ENCODE peak calls at places on chromosomes 5 and 9, in eight cellular contexts. One of them, this sample, is unnamed.
A peak's percentile ranks its signal among the peaks of the same experiment; 100 is the strongest.

GRCh38 chr9:116153765-116154333 is at the start of gene PAPPA:
- DNase-seq in tibial nerve: no peak
- DNase-seq in ACHN: no peak
- DNase-seq in amygdala: no peak
- DNase-seq in aorta: no peak
- DNase-seq in posterior cingulate gyrus: no peak
- DNase-seq in sciatic nerve: no peak
- DNase-seq in COLO829: no peak
- DNase-seq in this sample: no peak

GRCh38 chr9:96048116-96048953 is 172.8 kb downstream of the ERCC6L2 start:
- DNase-seq in tibial nerve: no peak
- DNase-seq in ACHN: no peak
- DNase-seq in amygdala: peak; percentile 28
- DNase-seq in aorta: no peak
- DNase-seq in posterior cingulate gyrus: no peak
- DNase-seq in sciatic nerve: peak; percentile 73
- DNase-seq in COLO829: peak; percentile 79
- DNase-seq in this sample: no peak

GRCh38 chr9:97384406-97385262 is 27.3 kb upstream of the TDRD7 start:
- DNase-seq in tibial nerve: no peak
- DNase-seq in ACHN: no peak
- DNase-seq in amygdala: no peak
- DNase-seq in aorta: no peak
- DNase-seq in posterior cingulate gyrus: no peak
- DNase-seq in sciatic nerve: no peak
- DNase-seq in COLO829: no peak
- DNase-seq in this sample: no peak

GRCh38 chr9:72733896-72734295 is 212.5 kb downstream of the TMC1 start:
- DNase-seq in tibial nerve: no peak
- DNase-seq in ACHN: no peak
- DNase-seq in amygdala: no peak
- DNase-seq in aorta: no peak
- DNase-seq in posterior cingulate gyrus: no peak
- DNase-seq in sciatic nerve: no peak
- DNase-seq in COLO829: peak; percentile 36
- DNase-seq in this sample: no peak

GRCh38 chr9:88706193-88707112 is 171.5 kb downstream of the NXNL2 start:
- DNase-seq in tibial nerve: no peak
- DNase-seq in ACHN: no peak
- DNase-seq in amygdala: no peak
- DNase-seq in aorta: no peak
- DNase-seq in posterior cingulate gyrus: no peak
- DNase-seq in sciatic nerve: peak; percentile 64
- DNase-seq in COLO829: peak; percentile 76
- DNase-seq in this sample: no peak

GRCh38 chr9:133112361-133113026 is 8.5 kb downstream of the RALGDS start:
- DNase-seq in tibial nerve: peak; percentile 54
- DNase-seq in ACHN: no peak
- DNase-seq in amygdala: no peak
- DNase-seq in aorta: peak; percentile 83
- DNase-seq in posterior cingulate gyrus: peak; percentile 27
- DNase-seq in sciatic nerve: peak; percentile 75
- DNase-seq in COLO829: no peak
- DNase-seq in this sample: no peak

GRCh38 chr5:149063017-149063687 is at the start of gene SH3TC2:
- DNase-seq in tibial nerve: peak; percentile 23
- DNase-seq in ACHN: peak; percentile 62
- DNase-seq in amygdala: peak; percentile 84
- DNase-seq in aorta: peak; percentile 72
- DNase-seq in posterior cingulate gyrus: peak; percentile 73
- DNase-seq in sciatic nerve: peak; percentile 72
- DNase-seq in COLO829: peak; percentile 90
- DNase-seq in this sample: peak; percentile 87

GRCh38 chr5:3197699-3198098 is 397.9 kb upstream of the IRX1 start:
- DNase-seq in tibial nerve: no peak
- DNase-seq in ACHN: no peak
- DNase-seq in amygdala: no peak
- DNase-seq in aorta: no peak
- DNase-seq in posterior cingulate gyrus: no peak
- DNase-seq in sciatic nerve: no peak
- DNase-seq in COLO829: no peak
- DNase-seq in this sample: peak; percentile 29

GRCh38 chr5:163535290-163535689 is 29.9 kb downstream of the MAT2B start:
- DNase-seq in tibial nerve: no peak
- DNase-seq in ACHN: no peak
- DNase-seq in amygdala: no peak
- DNase-seq in aorta: no peak
- DNase-seq in posterior cingulate gyrus: no peak
- DNase-seq in sciatic nerve: no peak
- DNase-seq in COLO829: no peak
- DNase-seq in this sample: no peak

GRCh38 chr5:149666212-149666852 is 63.8 kb upstream of the PPARGC1B start:
- DNase-seq in tibial nerve: no peak
- DNase-seq in ACHN: peak; percentile 4
- DNase-seq in amygdala: no peak
- DNase-seq in aorta: no peak
- DNase-seq in posterior cingulate gyrus: no peak
- DNase-seq in sciatic nerve: no peak
- DNase-seq in COLO829: no peak
- DNase-seq in this sample: no peak

GRCh38 chr5:178116406-178116885 is 3.1 kb downstream of the N4BP3 start:
- DNase-seq in tibial nerve: no peak
- DNase-seq in ACHN: no peak
- DNase-seq in amygdala: no peak
- DNase-seq in aorta: no peak
- DNase-seq in posterior cingulate gyrus: no peak
- DNase-seq in sciatic nerve: no peak
- DNase-seq in COLO829: no peak
- DNase-seq in this sample: no peak

GRCh38 chr5:69491838-69492390 is 676 bp upstream of the OCLN start:
- DNase-seq in tibial nerve: no peak
- DNase-seq in ACHN: no peak
- DNase-seq in amygdala: no peak
- DNase-seq in aorta: no peak
- DNase-seq in posterior cingulate gyrus: no peak
- DNase-seq in sciatic nerve: no peak
- DNase-seq in COLO829: no peak
- DNase-seq in this sample: no peak

GRCh38 chr5:138448481-138449398 is 9.9 kb downstream of the REEP2 start:
- DNase-seq in tibial nerve: no peak
- DNase-seq in ACHN: peak; percentile 62
- DNase-seq in amygdala: no peak
- DNase-seq in aorta: no peak
- DNase-seq in posterior cingulate gyrus: no peak
- DNase-seq in sciatic nerve: no peak
- DNase-seq in COLO829: no peak
- DNase-seq in this sample: no peak

GRCh38 chr9:34929506-34930102 is 28.5 kb upstream of the PHF24 start:
- DNase-seq in tibial nerve: no peak
- DNase-seq in ACHN: peak; percentile 8
- DNase-seq in amygdala: no peak
- DNase-seq in aorta: no peak
- DNase-seq in posterior cingulate gyrus: no peak
- DNase-seq in sciatic nerve: no peak
- DNase-seq in COLO829: peak; percentile 29
- DNase-seq in this sample: peak; percentile 64

GRCh38 chr9:127661342-127661741 is 45.4 kb upstream of the CFAP157 start:
- DNase-seq in tibial nerve: no peak
- DNase-seq in ACHN: no peak
- DNase-seq in amygdala: peak; percentile 23
- DNase-seq in aorta: no peak
- DNase-seq in posterior cingulate gyrus: peak; percentile 39
- DNase-seq in sciatic nerve: no peak
- DNase-seq in COLO829: no peak
- DNase-seq in this sample: peak; percentile 37

GRCh38 chr5:317086-317811 is 4.3 kb upstream of the AHRR start:
- DNase-seq in tibial nerve: no peak
- DNase-seq in ACHN: peak; percentile 71
- DNase-seq in amygdala: no peak
- DNase-seq in aorta: no peak
- DNase-seq in posterior cingulate gyrus: peak; percentile 54
- DNase-seq in sciatic nerve: no peak
- DNase-seq in COLO829: peak; percentile 25
- DNase-seq in this sample: peak; percentile 52

GRCh38 chr9:69798737-69799136 is 21.9 kb upstream of the CFAP95 start:
- DNase-seq in tibial nerve: no peak
- DNase-seq in ACHN: no peak
- DNase-seq in amygdala: no peak
- DNase-seq in aorta: no peak
- DNase-seq in posterior cingulate gyrus: no peak
- DNase-seq in sciatic nerve: no peak
- DNase-seq in COLO829: no peak
- DNase-seq in this sample: no peak

GRCh38 chr9:29875522-29875921 is 2302.2 kb upstream of the C9orf72 start:
- DNase-seq in tibial nerve: no peak
- DNase-seq in ACHN: no peak
- DNase-seq in amygdala: no peak
- DNase-seq in aorta: no peak
- DNase-seq in posterior cingulate gyrus: no peak
- DNase-seq in sciatic nerve: no peak
- DNase-seq in COLO829: no peak
- DNase-seq in this sample: no peak

GRCh38 chr9:84997472-84997871 is 327.9 kb downstream of the NTRK2 start:
- DNase-seq in tibial nerve: no peak
- DNase-seq in ACHN: no peak
- DNase-seq in amygdala: no peak
- DNase-seq in aorta: no peak
- DNase-seq in posterior cingulate gyrus: no peak
- DNase-seq in sciatic nerve: no peak
- DNase-seq in COLO829: no peak
- DNase-seq in this sample: peak; percentile 30

GRCh38 chr9:101026824-101027223 is 1.7 kb upstream of the PLPPR1 start:
- DNase-seq in tibial nerve: no peak
- DNase-seq in ACHN: no peak
- DNase-seq in amygdala: no peak
- DNase-seq in aorta: no peak
- DNase-seq in posterior cingulate gyrus: no peak
- DNase-seq in sciatic nerve: no peak
- DNase-seq in COLO829: no peak
- DNase-seq in this sample: no peak

GRCh38 chr9:127528407-127529251 is 77.3 kb downstream of the LRSAM1 start:
- DNase-seq in tibial nerve: no peak
- DNase-seq in ACHN: no peak
- DNase-seq in amygdala: no peak
- DNase-seq in aorta: peak; percentile 63
- DNase-seq in posterior cingulate gyrus: no peak
- DNase-seq in sciatic nerve: no peak
- DNase-seq in COLO829: no peak
- DNase-seq in this sample: no peak

GRCh38 chr5:177003649-177004048 is 2.9 kb downstream of the UIMC1 start:
- DNase-seq in tibial nerve: no peak
- DNase-seq in ACHN: no peak
- DNase-seq in amygdala: no peak
- DNase-seq in aorta: no peak
- DNase-seq in posterior cingulate gyrus: no peak
- DNase-seq in sciatic nerve: no peak
- DNase-seq in COLO829: no peak
- DNase-seq in this sample: no peak

This sample was measured in dorsolateral prefrontal cortex.